ENCODE peak calls at places on chromosomes 6 and 20, in four cellular contexts. F is posterior cingulate gyrus; J is activated CD8-positive, alpha-beta memory T cell treated with anti-CD3 and anti-CD28 coated beads for 24 hours; Z is hippocampal formation. V is an unnamed sample.

GRCh38 chr6:161255518-161255917 is 18.3 kb downstream of the AGPAT4 start:
- DNase-seq in F (no peak), J (no peak), Z (no peak), V (no peak)

GRCh38 chr6:13709698-13710551 is 1.7 kb downstream of the RANBP9 start:
- DNase-seq in Z (no peak), F (no peak), J (no peak), V (no peak)

GRCh38 chr20:11502051-11502450 is 415.6 kb upstream of the BTBD3 start:
- DNase-seq in J (no peak), Z (no peak), F (no peak), V (no peak)

GRCh38 chr6:31737315-31738047 is 1.2 kb upstream of the CLIC1 start:
- DNase-seq in Z (no peak), F (no peak), J (no peak), V (no peak)

GRCh38 chr6:159080217-159080976 is 35.6 kb upstream of the TAGAP start:
- DNase-seq in Z (no peak), J (peak; percentile 67), F (no peak), V (no peak)

GRCh38 chr6:89387516-89388222 is 24.4 kb downstream of the RRAGD start:
- DNase-seq in Z (no peak), F (no peak), J (no peak), V (no peak)

GRCh38 chr6:29737707-29738630 is 14.7 kb downstream of the HLA-F start:
- DNase-seq in Z (no peak), J (peak; percentile 84), F (peak; percentile 47), V (peak; percentile 58)

GRCh38 chr6:11120273-11121005 is 8.9 kb upstream of the ERVFRD-1 start:
- DNase-seq in J (no peak), Z (no peak), F (no peak), V (no peak)

GRCh38 chr20:44083220-44083933 is 103.6 kb downstream of the JPH2 start:
- DNase-seq in J (no peak), F (no peak), Z (no peak), V (no peak)

GRCh38 chr6:160041608-160042007 is 72.7 kb downstream of the IGF2R start:
- DNase-seq in F (peak; percentile 68), Z (peak; percentile 59), J (no peak), V (peak; percentile 16)

GRCh38 chr6:105886812-105887513 is 199.2 kb upstream of the PRDM1 start:
- DNase-seq in Z (no peak), J (no peak), F (no peak), V (no peak)

GRCh38 chr20:49187330-49188100 is 619 bp downstream of the STAU1 start:
- DNase-seq in J (peak; percentile 69), F (no peak), Z (no peak), V (no peak)

GRCh38 chr20:49906101-49906604 is 9.2 kb downstream of the SPATA2 start:
- DNase-seq in J (no peak), Z (no peak), F (no peak), V (no peak)

GRCh38 chr6:55281215-55281614 is 46.1 kb upstream of the GFRAL start:
- DNase-seq in J (no peak), F (no peak), Z (no peak), V (no peak)

GRCh38 chr20:61477366-61477966 is 225.4 kb downstream of the CDH4 start:
- DNase-seq in J (no peak), F (no peak), Z (no peak), V (no peak)

GRCh38 chr6:42100029-42100901 is 42.2 kb downstream of the C6orf132 start:
- DNase-seq in J (peak; percentile 64), F (no peak), Z (no peak), V (no peak)

GRCh38 chr6:150201791-150202329 is 59.0 kb downstream of the PPP1R14C start:
- DNase-seq in F (no peak), J (no peak), Z (no peak), V (no peak)

GRCh38 chr6:113540491-113540890 is 316.7 kb upstream of the MARCKS start:
- DNase-seq in F (no peak), Z (no peak), J (no peak), V (no peak)

GRCh38 chr20:326645-327031 is 1.3 kb downstream of the SOX12 start:
- DNase-seq in J (no peak), Z (no peak), F (no peak), V (no peak)

GRCh38 chr6:91387290-91388062 is 800.6 kb upstream of the MAP3K7 start:
- DNase-seq in F (no peak), J (no peak), Z (no peak), V (no peak)

GRCh38 chr6:4224082-4224978 is 89.0 kb upstream of the ECI2 start:
- DNase-seq in F (no peak), Z (no peak), J (no peak), V (no peak)

GRCh38 chr6:141260627-141261015 is 872.1 kb upstream of the GJE1 start:
- DNase-seq in F (no peak), Z (no peak), J (no peak), V (no peak)

V was measured in putamen.